ENCODE peak calls at places on chromosomes 16 and 17, in five cellular contexts. One of them, this sample, is unnamed.

GRCh38 chr17:39080416-39081179 is 70.8 kb downstream of the PLXDC1 start:
- DNase-seq in stimulated activated CD8-positive, alpha-beta memory T cell treated with anti-CD3 and anti-CD28 coated beads, Interleukin-15, amount 100 ng/mL, for 4 hours: no peak
- DNase-seq in kidney glomerular epithelial cell: no peak
- DNase-seq in stimulated activated CD4-positive, alpha-beta T cell treated with anti-CD3 and anti-CD28 coated beads, Interleukin-15, amount 100 ng/mL, for 1 hour: no peak
- DNase-seq in progenitor cell of endocrine pancreas: no peak
- DNase-seq in this sample: peak; percentile 37

GRCh38 chr16:1839554-1839953 is 12.5 kb downstream of the FAHD1 start:
- DNase-seq in stimulated activated CD8-positive, alpha-beta memory T cell treated with anti-CD3 and anti-CD28 coated beads, Interleukin-15, amount 100 ng/mL, for 4 hours: no peak
- DNase-seq in kidney glomerular epithelial cell: no peak
- DNase-seq in stimulated activated CD4-positive, alpha-beta T cell treated with anti-CD3 and anti-CD28 coated beads, Interleukin-15, amount 100 ng/mL, for 1 hour: no peak
- DNase-seq in progenitor cell of endocrine pancreas: no peak
- DNase-seq in this sample: no peak

GRCh38 chr17:35731239-35731931 is at the start of gene RASL10B:
- DNase-seq in stimulated activated CD8-positive, alpha-beta memory T cell treated with anti-CD3 and anti-CD28 coated beads, Interleukin-15, amount 100 ng/mL, for 4 hours: peak; percentile 31
- DNase-seq in kidney glomerular epithelial cell: peak; percentile 35
- DNase-seq in stimulated activated CD4-positive, alpha-beta T cell treated with anti-CD3 and anti-CD28 coated beads, Interleukin-15, amount 100 ng/mL, for 1 hour: no peak
- DNase-seq in progenitor cell of endocrine pancreas: peak; percentile 40
- DNase-seq in this sample: peak; percentile 87

GRCh38 chr16:27973678-27974077 is 89.8 kb downstream of the GSG1L start:
- DNase-seq in stimulated activated CD8-positive, alpha-beta memory T cell treated with anti-CD3 and anti-CD28 coated beads, Interleukin-15, amount 100 ng/mL, for 4 hours: no peak
- DNase-seq in kidney glomerular epithelial cell: no peak
- DNase-seq in stimulated activated CD4-positive, alpha-beta T cell treated with anti-CD3 and anti-CD28 coated beads, Interleukin-15, amount 100 ng/mL, for 1 hour: no peak
- DNase-seq in progenitor cell of endocrine pancreas: no peak
- DNase-seq in this sample: peak; percentile 38

GRCh38 chr16:63361032-63361624 is 1324.9 kb upstream of the CDH8 start:
- DNase-seq in stimulated activated CD8-positive, alpha-beta memory T cell treated with anti-CD3 and anti-CD28 coated beads, Interleukin-15, amount 100 ng/mL, for 4 hours: no peak
- DNase-seq in kidney glomerular epithelial cell: peak; percentile 53
- DNase-seq in stimulated activated CD4-positive, alpha-beta T cell treated with anti-CD3 and anti-CD28 coated beads, Interleukin-15, amount 100 ng/mL, for 1 hour: no peak
- DNase-seq in progenitor cell of endocrine pancreas: no peak
- DNase-seq in this sample: peak; percentile 78

GRCh38 chr16:7390974-7391373 is 58.3 kb downstream of the RBFOX1 start:
- DNase-seq in stimulated activated CD8-positive, alpha-beta memory T cell treated with anti-CD3 and anti-CD28 coated beads, Interleukin-15, amount 100 ng/mL, for 4 hours: no peak
- DNase-seq in kidney glomerular epithelial cell: no peak
- DNase-seq in stimulated activated CD4-positive, alpha-beta T cell treated with anti-CD3 and anti-CD28 coated beads, Interleukin-15, amount 100 ng/mL, for 1 hour: no peak
- DNase-seq in progenitor cell of endocrine pancreas: no peak
- DNase-seq in this sample: no peak

GRCh38 chr16:29198731-29199521 is 207.6 kb downstream of the NPIPB11 start:
- DNase-seq in stimulated activated CD8-positive, alpha-beta memory T cell treated with anti-CD3 and anti-CD28 coated beads, Interleukin-15, amount 100 ng/mL, for 4 hours: no peak
- DNase-seq in kidney glomerular epithelial cell: no peak
- DNase-seq in stimulated activated CD4-positive, alpha-beta T cell treated with anti-CD3 and anti-CD28 coated beads, Interleukin-15, amount 100 ng/mL, for 1 hour: no peak
- DNase-seq in progenitor cell of endocrine pancreas: no peak
- DNase-seq in this sample: no peak

GRCh38 chr17:70521821-70522256 is 352.5 kb downstream of the KCNJ2 start:
- DNase-seq in stimulated activated CD8-positive, alpha-beta memory T cell treated with anti-CD3 and anti-CD28 coated beads, Interleukin-15, amount 100 ng/mL, for 4 hours: no peak
- DNase-seq in kidney glomerular epithelial cell: no peak
- DNase-seq in stimulated activated CD4-positive, alpha-beta T cell treated with anti-CD3 and anti-CD28 coated beads, Interleukin-15, amount 100 ng/mL, for 1 hour: no peak
- DNase-seq in progenitor cell of endocrine pancreas: no peak
- DNase-seq in this sample: no peak

GRCh38 chr17:278055-279028 is 74.3 kb downstream of the RPH3AL start:
- DNase-seq in stimulated activated CD8-positive, alpha-beta memory T cell treated with anti-CD3 and anti-CD28 coated beads, Interleukin-15, amount 100 ng/mL, for 4 hours: no peak
- DNase-seq in kidney glomerular epithelial cell: no peak
- DNase-seq in stimulated activated CD4-positive, alpha-beta T cell treated with anti-CD3 and anti-CD28 coated beads, Interleukin-15, amount 100 ng/mL, for 1 hour: no peak
- DNase-seq in progenitor cell of endocrine pancreas: no peak
- DNase-seq in this sample: no peak

This sample was measured in left kidney.